ENCODE peak calls at places on chromosomes 13 and 19, in four cellular contexts. R is gastrocnemius medialis; T is activated CD4-positive, alpha-beta T cell treated with anti-CD3 and anti-CD28 coated beads, Interleukin-2, amount 50 U/mL, for 1 hour; B is astrocyte of the spinal cord. V is an unnamed sample.

GRCh38 chr19:16782719-16783118 is 46.5 kb upstream of the SIN3B start:
- DNase-seq in T (no peak), B (no peak), R (no peak), V (no peak)

GRCh38 chr13:89627991-89628390 is 1719.5 kb upstream of the MIR17HG start:
- DNase-seq in T (no peak), B (peak), R (no peak), V (peak)

GRCh38 chr13:113209880-113210421 is 538 bp downstream of the CUL4A start:
- DNase-seq in B (peak), T (peak), R (peak), V (peak)

GRCh38 chr19:12777217-12778019 is 2.1 kb upstream of the HOOK2 start:
- DNase-seq in B (peak), T (peak), R (peak), V (peak)

GRCh38 chr13:114115191-114115671 is 17.2 kb downstream of the RASA3 start:
- DNase-seq in B (peak), R (peak), T (no peak), V (peak)

GRCh38 chr19:55146078-55146647 is 2.8 kb downstream of the TNNT1 start:
- DNase-seq in B (no peak), T (no peak), R (peak), V (peak)

GRCh38 chr19:294341-294818 is 3.2 kb upstream of the PLPP2 start:
- DNase-seq in R (no peak), B (no peak), T (no peak), V (peak)

GRCh38 chr19:45251452-45252354 is 632 bp downstream of the MARK4 start:
- DNase-seq in T (no peak), R (no peak), B (peak), V (peak)

GRCh38 chr13:82356667-82357066 is 1525.6 kb downstream of the SLITRK1 start:
- DNase-seq in R (no peak), T (no peak), B (peak), V (peak)

GRCh38 chr13:90926459-90926858 is 421.0 kb upstream of the MIR17HG start:
- DNase-seq in T (no peak), B (no peak), R (no peak), V (peak)

GRCh38 chr19:35224681-35225604 is 3.6 kb downstream of the FAM187B start:
- DNase-seq in B (no peak), T (no peak), R (no peak), V (no peak)

GRCh38 chr19:19459099-19459498 is 53.6 kb downstream of the GATAD2A start:
- DNase-seq in B (peak), T (no peak), R (no peak), V (peak)

GRCh38 chr19:40578442-40578908 is 1.8 kb downstream of the SHKBP1 start:
- DNase-seq in T (no peak), B (peak), R (no peak), V (peak)

GRCh38 chr19:47142779-47143178 is 12.1 kb downstream of the SAE1 start:
- DNase-seq in T (no peak), B (no peak), R (no peak), V (no peak)

GRCh38 chr19:48354332-48354992 is 9.3 kb downstream of the TMEM143 start:
- DNase-seq in R (no peak), T (no peak), B (peak), V (peak)

GRCh38 chr13:63190219-63190618 is 1774.6 kb upstream of the PCDH20 start:
- DNase-seq in R (no peak), T (no peak), B (peak), V (peak)

GRCh38 chr13:52617070-52618060 is 24.9 kb upstream of the HNRNPA1L2 start:
- DNase-seq in R (peak), T (peak), B (peak), V (peak)

GRCh38 chr19:31256601-31256990 is 92.6 kb downstream of the TSHZ3 start:
- DNase-seq in R (no peak), T (no peak), B (no peak), V (no peak)

GRCh38 chr19:16562608-16563025 is 9.6 kb downstream of the SLC35E1 start:
- DNase-seq in T (no peak), R (no peak), B (no peak), V (no peak)

GRCh38 chr13:80988752-80989151 is 647.8 kb upstream of the SPRY2 start:
- DNase-seq in B (no peak), T (no peak), R (no peak), V (no peak)

GRCh38 chr13:23050126-23050525 is 130.7 kb upstream of the SGCG start:
- DNase-seq in T (no peak), R (no peak), B (no peak), V (no peak)

GRCh38 chr19:13652810-13653590 is 111.3 kb upstream of the MRI1 start:
- DNase-seq in B (no peak), T (no peak), R (no peak), V (no peak)

GRCh38 chr19:40443930-40444180 is 280 bp downstream of the SERTAD3 start:
- DNase-seq in R (no peak), B (no peak), T (no peak), V (no peak)

GRCh38 chr13:111034811-111035210 is 80.3 kb upstream of the ARHGEF7 start:
- DNase-seq in T (no peak), R (no peak), B (no peak), V (peak)

GRCh38 chr19:2271516-2272103 is 10.4 kb downstream of the PEAK3 start:
- DNase-seq in T (no peak), R (peak), B (peak), V (peak)

GRCh38 chr13:112668924-112669323 is 20.9 kb upstream of the ATP11A start:
- DNase-seq in B (no peak), R (no peak), T (no peak), V (no peak)

GRCh38 chr13:48909088-48909389 is 66.7 kb upstream of the FNDC3A start:
- DNase-seq in R (no peak), T (no peak), B (no peak), V (no peak)

GRCh38 chr19:47601180-47601904 is 7.6 kb upstream of the BICRA start:
- DNase-seq in T (no peak), B (no peak), R (peak), V (no peak)

GRCh38 chr13:71659427-71659826 is 207.6 kb downstream of the DACH1 start:
- DNase-seq in R (no peak), T (no peak), B (no peak), V (peak)

GRCh38 chr19:51531349-51532315 is at the start of gene SIGLEC6:
- DNase-seq in T (no peak), R (peak), B (no peak), V (no peak)

GRCh38 chr13:108158746-108159145 is 56.6 kb downstream of the LIG4 start:
- DNase-seq in B (no peak), R (no peak), T (no peak), V (no peak)

GRCh38 chr13:20366056-20366455 is 133.9 kb upstream of the GJB6 start:
- DNase-seq in T (no peak), B (no peak), R (no peak), V (no peak)

GRCh38 chr19:43504426-43505185 is at the start of gene PHLDB3:
- DNase-seq in R (peak), B (no peak), T (peak), V (no peak)

GRCh38 chr19:4414144-4414799 is 11.8 kb downstream of the CHAF1A start:
- DNase-seq in B (peak), T (no peak), R (no peak), V (peak)

GRCh38 chr19:6092329-6093286 is 17.7 kb downstream of the RFX2 start:
- DNase-seq in T (no peak), B (peak), R (peak), V (peak)

GRCh38 chr19:39408392-39409206 is 2.0 kb downstream of the ZFP36 start:
- DNase-seq in B (peak), R (peak), T (peak), V (peak)

GRCh38 chr19:38361633-38362075 is 12.7 kb upstream of the PSMD8 start:
- DNase-seq in B (peak), R (peak), T (peak), V (peak)